ENCODE peak calls at places on chromosomes 3 and 15, in ten cellular contexts. One of them, this sample, is unnamed.

GRCh38 chr3:105970283-105970682 is 101.5 kb upstream of the CBLB start:
- DNase-seq in fibroblast of the aortic adventitia: peak
- DNase-seq in GM23338: no peak
- DNase-seq in breast epithelium: peak
- DNase-seq in right lobe of liver: peak
- DNase-seq in retinal pigment epithelial cell: no peak
- DNase-seq in tibial artery: peak
- DNase-seq in cardiac fibroblast: peak
- DNase-seq in cardiac muscle cell: no peak
- DNase-seq in GM12865: peak
- DNase-seq in this sample: peak

GRCh38 chr3:31733234-31733667 is 200.5 kb downstream of the STT3B start:
- DNase-seq in fibroblast of the aortic adventitia: peak
- DNase-seq in GM23338: no peak
- DNase-seq in breast epithelium: no peak
- DNase-seq in right lobe of liver: no peak
- DNase-seq in retinal pigment epithelial cell: peak
- DNase-seq in tibial artery: no peak
- DNase-seq in cardiac fibroblast: no peak
- DNase-seq in cardiac muscle cell: no peak
- DNase-seq in GM12865: no peak
- DNase-seq in this sample: no peak

GRCh38 chr3:19898725-19899124 is 35.3 kb downstream of the EFHB start:
- DNase-seq in fibroblast of the aortic adventitia: peak
- DNase-seq in GM23338: no peak
- DNase-seq in breast epithelium: no peak
- DNase-seq in right lobe of liver: no peak
- DNase-seq in retinal pigment epithelial cell: no peak
- DNase-seq in tibial artery: no peak
- DNase-seq in cardiac fibroblast: peak
- DNase-seq in cardiac muscle cell: no peak
- DNase-seq in GM12865: no peak
- DNase-seq in this sample: no peak

GRCh38 chr3:72411102-72411501 is 437.1 kb downstream of the SHQ1 start:
- DNase-seq in fibroblast of the aortic adventitia: no peak
- DNase-seq in GM23338: no peak
- DNase-seq in breast epithelium: no peak
- DNase-seq in right lobe of liver: no peak
- DNase-seq in retinal pigment epithelial cell: no peak
- DNase-seq in tibial artery: no peak
- DNase-seq in cardiac fibroblast: no peak
- DNase-seq in cardiac muscle cell: no peak
- DNase-seq in GM12865: no peak
- DNase-seq in this sample: no peak

GRCh38 chr3:65334045-65334665 is 646.4 kb upstream of the ADAMTS9 start:
- DNase-seq in fibroblast of the aortic adventitia: no peak
- DNase-seq in GM23338: peak
- DNase-seq in breast epithelium: no peak
- DNase-seq in right lobe of liver: no peak
- DNase-seq in retinal pigment epithelial cell: peak
- DNase-seq in tibial artery: no peak
- DNase-seq in cardiac fibroblast: peak
- DNase-seq in cardiac muscle cell: peak
- DNase-seq in GM12865: no peak
- DNase-seq in this sample: no peak

GRCh38 chr15:83930813-83931212 is 276.9 kb downstream of the ADAMTSL3 start:
- DNase-seq in fibroblast of the aortic adventitia: no peak
- DNase-seq in GM23338: no peak
- DNase-seq in breast epithelium: no peak
- DNase-seq in right lobe of liver: no peak
- DNase-seq in retinal pigment epithelial cell: no peak
- DNase-seq in tibial artery: no peak
- DNase-seq in cardiac fibroblast: no peak
- DNase-seq in cardiac muscle cell: no peak
- DNase-seq in GM12865: no peak
- DNase-seq in this sample: no peak

GRCh38 chr3:32105291-32106131 is 909 bp upstream of the GPD1L start:
- DNase-seq in fibroblast of the aortic adventitia: peak
- DNase-seq in GM23338: no peak
- DNase-seq in breast epithelium: no peak
- DNase-seq in right lobe of liver: no peak
- DNase-seq in retinal pigment epithelial cell: no peak
- DNase-seq in tibial artery: no peak
- DNase-seq in cardiac fibroblast: peak
- DNase-seq in cardiac muscle cell: no peak
- DNase-seq in GM12865: no peak
- DNase-seq in this sample: no peak

GRCh38 chr3:184586871-184587270 is 25.3 kb downstream of the EPHB3 start:
- DNase-seq in fibroblast of the aortic adventitia: no peak
- DNase-seq in GM23338: no peak
- DNase-seq in breast epithelium: no peak
- DNase-seq in right lobe of liver: no peak
- DNase-seq in retinal pigment epithelial cell: no peak
- DNase-seq in tibial artery: no peak
- DNase-seq in cardiac fibroblast: no peak
- DNase-seq in cardiac muscle cell: no peak
- DNase-seq in GM12865: no peak
- DNase-seq in this sample: no peak

GRCh38 chr3:37291275-37291700 is 116.9 kb upstream of the LRRFIP2 start:
- DNase-seq in fibroblast of the aortic adventitia: peak
- DNase-seq in GM23338: no peak
- DNase-seq in breast epithelium: no peak
- DNase-seq in right lobe of liver: no peak
- DNase-seq in retinal pigment epithelial cell: no peak
- DNase-seq in tibial artery: no peak
- DNase-seq in cardiac fibroblast: peak
- DNase-seq in cardiac muscle cell: no peak
- DNase-seq in GM12865: no peak
- DNase-seq in this sample: no peak

GRCh38 chr3:42756681-42757213 is 16.3 kb downstream of the CCDC13 start:
- DNase-seq in fibroblast of the aortic adventitia: no peak
- DNase-seq in GM23338: no peak
- DNase-seq in breast epithelium: no peak
- DNase-seq in right lobe of liver: no peak
- DNase-seq in retinal pigment epithelial cell: no peak
- DNase-seq in tibial artery: peak
- DNase-seq in cardiac fibroblast: no peak
- DNase-seq in cardiac muscle cell: no peak
- DNase-seq in GM12865: no peak
- DNase-seq in this sample: no peak

GRCh38 chr3:2921903-2922302 is 188.3 kb downstream of the IL5RA start:
- DNase-seq in fibroblast of the aortic adventitia: peak
- DNase-seq in GM23338: peak
- DNase-seq in breast epithelium: no peak
- DNase-seq in right lobe of liver: no peak
- DNase-seq in retinal pigment epithelial cell: no peak
- DNase-seq in tibial artery: no peak
- DNase-seq in cardiac fibroblast: peak
- DNase-seq in cardiac muscle cell: peak
- DNase-seq in GM12865: peak
- DNase-seq in this sample: no peak

GRCh38 chr15:44593042-44593736 is 56.2 kb downstream of the EIF3J start:
- DNase-seq in fibroblast of the aortic adventitia: peak
- DNase-seq in GM23338: no peak
- DNase-seq in breast epithelium: no peak
- DNase-seq in right lobe of liver: no peak
- DNase-seq in retinal pigment epithelial cell: no peak
- DNase-seq in tibial artery: no peak
- DNase-seq in cardiac fibroblast: peak
- DNase-seq in cardiac muscle cell: no peak
- DNase-seq in GM12865: peak
- DNase-seq in this sample: no peak

GRCh38 chr3:134797816-134798451 is 2.9 kb downstream of the EPHB1 start:
- DNase-seq in fibroblast of the aortic adventitia: no peak
- DNase-seq in GM23338: no peak
- DNase-seq in breast epithelium: no peak
- DNase-seq in right lobe of liver: no peak
- DNase-seq in retinal pigment epithelial cell: no peak
- DNase-seq in tibial artery: no peak
- DNase-seq in cardiac fibroblast: no peak
- DNase-seq in cardiac muscle cell: no peak
- DNase-seq in GM12865: no peak
- DNase-seq in this sample: no peak

GRCh38 chr3:64319391-64319790 is 94.1 kb upstream of the PRICKLE2 start:
- DNase-seq in fibroblast of the aortic adventitia: no peak
- DNase-seq in GM23338: peak
- DNase-seq in breast epithelium: no peak
- DNase-seq in right lobe of liver: no peak
- DNase-seq in retinal pigment epithelial cell: no peak
- DNase-seq in tibial artery: no peak
- DNase-seq in cardiac fibroblast: no peak
- DNase-seq in cardiac muscle cell: no peak
- DNase-seq in GM12865: no peak
- DNase-seq in this sample: no peak

GRCh38 chr3:140022061-140022781 is 87.2 kb downstream of the CLSTN2 start:
- DNase-seq in fibroblast of the aortic adventitia: no peak
- DNase-seq in GM23338: no peak
- DNase-seq in breast epithelium: peak
- DNase-seq in right lobe of liver: no peak
- DNase-seq in retinal pigment epithelial cell: no peak
- DNase-seq in tibial artery: no peak
- DNase-seq in cardiac fibroblast: no peak
- DNase-seq in cardiac muscle cell: no peak
- DNase-seq in GM12865: no peak
- DNase-seq in this sample: no peak

GRCh38 chr3:69013256-69014021 is at the start of gene EOGT:
- DNase-seq in fibroblast of the aortic adventitia: peak
- DNase-seq in GM23338: peak
- DNase-seq in breast epithelium: peak
- DNase-seq in right lobe of liver: peak
- DNase-seq in retinal pigment epithelial cell: peak
- DNase-seq in tibial artery: peak
- DNase-seq in cardiac fibroblast: peak
- DNase-seq in cardiac muscle cell: peak
- DNase-seq in GM12865: peak
- DNase-seq in this sample: no peak
- TF ChIP-seq CTCF in fibroblast of the aortic adventitia: peak
- TF ChIP-seq CTCF in GM23338: peak
- TF ChIP-seq CTCF in breast epithelium: peak
- TF ChIP-seq CTCF in right lobe of liver: peak
- TF ChIP-seq CTCF in retinal pigment epithelial cell: peak
- TF ChIP-seq CTCF in tibial artery: peak
- TF ChIP-seq CTCF in cardiac fibroblast: peak
- TF ChIP-seq CTCF in cardiac muscle cell: peak
- TF ChIP-seq CTCF in GM12865: peak
- TF ChIP-seq CTCF in this sample: peak

GRCh38 chr15:100878601-100879000 is 1.0 kb upstream of the ALDH1A3 start:
- DNase-seq in fibroblast of the aortic adventitia: no peak
- DNase-seq in GM23338: peak
- DNase-seq in breast epithelium: no peak
- DNase-seq in right lobe of liver: no peak
- DNase-seq in retinal pigment epithelial cell: no peak
- DNase-seq in tibial artery: no peak
- DNase-seq in cardiac fibroblast: no peak
- DNase-seq in cardiac muscle cell: no peak
- DNase-seq in GM12865: no peak
- DNase-seq in this sample: no peak
- H3K4me3 ChIP-seq in fibroblast of the aortic adventitia: no peak
- H3K4me3 ChIP-seq in GM23338: peak
- H3K4me3 ChIP-seq in breast epithelium: peak
- H3K4me3 ChIP-seq in right lobe of liver: no peak
- H3K4me3 ChIP-seq in retinal pigment epithelial cell: peak
- H3K4me3 ChIP-seq in tibial artery: peak
- H3K4me3 ChIP-seq in cardiac fibroblast: peak
- H3K4me3 ChIP-seq in cardiac muscle cell: peak
- H3K4me3 ChIP-seq in GM12865: peak
- H3K4me3 ChIP-seq in this sample: peak

GRCh38 chr3:99009851-99010250 is 108.4 kb upstream of the DCBLD2 start:
- DNase-seq in fibroblast of the aortic adventitia: no peak
- DNase-seq in GM23338: no peak
- DNase-seq in breast epithelium: no peak
- DNase-seq in right lobe of liver: no peak
- DNase-seq in retinal pigment epithelial cell: no peak
- DNase-seq in tibial artery: no peak
- DNase-seq in cardiac fibroblast: no peak
- DNase-seq in cardiac muscle cell: no peak
- DNase-seq in GM12865: no peak
- DNase-seq in this sample: no peak

GRCh38 chr3:99013794-99014315 is 112.4 kb upstream of the DCBLD2 start:
- DNase-seq in fibroblast of the aortic adventitia: peak
- DNase-seq in GM23338: no peak
- DNase-seq in breast epithelium: no peak
- DNase-seq in right lobe of liver: no peak
- DNase-seq in retinal pigment epithelial cell: no peak
- DNase-seq in tibial artery: no peak
- DNase-seq in cardiac fibroblast: no peak
- DNase-seq in cardiac muscle cell: no peak
- DNase-seq in GM12865: no peak
- DNase-seq in this sample: no peak

GRCh38 chr3:99012051-99012450 is 110.6 kb upstream of the DCBLD2 start:
- DNase-seq in fibroblast of the aortic adventitia: peak
- DNase-seq in GM23338: no peak
- DNase-seq in breast epithelium: no peak
- DNase-seq in right lobe of liver: no peak
- DNase-seq in retinal pigment epithelial cell: no peak
- DNase-seq in tibial artery: peak
- DNase-seq in cardiac fibroblast: peak
- DNase-seq in cardiac muscle cell: no peak
- DNase-seq in GM12865: peak
- DNase-seq in this sample: peak

GRCh38 chr3:99016452-99016851 is 115.0 kb upstream of the DCBLD2 start:
- DNase-seq in fibroblast of the aortic adventitia: no peak
- DNase-seq in GM23338: no peak
- DNase-seq in breast epithelium: no peak
- DNase-seq in right lobe of liver: no peak
- DNase-seq in retinal pigment epithelial cell: no peak
- DNase-seq in tibial artery: no peak
- DNase-seq in cardiac fibroblast: no peak
- DNase-seq in cardiac muscle cell: no peak
- DNase-seq in GM12865: no peak
- DNase-seq in this sample: no peak

GRCh38 chr3:99013077-99013476 is 111.6 kb upstream of the DCBLD2 start:
- DNase-seq in fibroblast of the aortic adventitia: no peak
- DNase-seq in GM23338: no peak
- DNase-seq in breast epithelium: no peak
- DNase-seq in right lobe of liver: no peak
- DNase-seq in retinal pigment epithelial cell: no peak
- DNase-seq in tibial artery: no peak
- DNase-seq in cardiac fibroblast: no peak
- DNase-seq in cardiac muscle cell: no peak
- DNase-seq in GM12865: no peak
- DNase-seq in this sample: no peak
- TF ChIP-seq CTCF in fibroblast of the aortic adventitia: no peak
- TF ChIP-seq CTCF in GM23338: no peak
- TF ChIP-seq CTCF in breast epithelium: no peak
- TF ChIP-seq CTCF in right lobe of liver: no peak
- TF ChIP-seq CTCF in retinal pigment epithelial cell: no peak
- TF ChIP-seq CTCF in tibial artery: no peak
- TF ChIP-seq CTCF in cardiac fibroblast: peak
- TF ChIP-seq CTCF in cardiac muscle cell: no peak
- TF ChIP-seq CTCF in GM12865: no peak
- TF ChIP-seq CTCF in this sample: peak

DNA sequence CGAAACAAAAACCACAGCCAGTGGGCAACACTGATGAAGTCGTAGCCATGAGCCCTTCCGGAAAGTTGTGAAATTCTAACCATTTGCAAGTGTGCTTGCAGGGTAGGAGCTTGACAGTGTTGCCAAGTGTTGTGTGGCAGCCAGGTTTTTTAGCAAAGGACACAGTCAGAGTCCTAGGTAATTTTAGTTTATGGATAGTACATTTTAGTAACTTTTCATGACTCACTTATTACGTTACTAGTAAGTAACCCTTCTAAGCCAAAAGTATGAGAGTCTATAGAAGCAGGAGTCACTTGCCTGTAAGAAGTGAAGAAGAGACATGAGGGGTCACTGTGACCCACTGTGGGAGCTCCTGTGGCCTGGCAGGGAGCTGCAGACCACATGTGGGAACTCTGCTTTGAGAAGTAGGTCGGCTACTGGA is 54.8 kb upstream of the ADPGK start:
- DNase-seq in fibroblast of the aortic adventitia: peak
- DNase-seq in GM23338: no peak
- DNase-seq in breast epithelium: no peak
- DNase-seq in right lobe of liver: no peak
- DNase-seq in retinal pigment epithelial cell: no peak
- DNase-seq in tibial artery: peak
- DNase-seq in cardiac fibroblast: no peak
- DNase-seq in cardiac muscle cell: no peak
- DNase-seq in GM12865: peak
- DNase-seq in this sample: no peak
- H3K4me3 ChIP-seq in fibroblast of the aortic adventitia: no peak
- H3K4me3 ChIP-seq in GM23338: no peak
- H3K4me3 ChIP-seq in breast epithelium: no peak
- H3K4me3 ChIP-seq in right lobe of liver: no peak
- H3K4me3 ChIP-seq in retinal pigment epithelial cell: no peak
- H3K4me3 ChIP-seq in tibial artery: no peak
- H3K4me3 ChIP-seq in cardiac fibroblast: no peak
- H3K4me3 ChIP-seq in cardiac muscle cell: no peak
- H3K4me3 ChIP-seq in GM12865: no peak
- H3K4me3 ChIP-seq in this sample: no peak